ENCODE peak calls at places on chromosomes 5 and 9, in five cellular contexts. Y is astrocyte, S is cardiac fibroblast, H is lower leg skin, K is astrocyte of the spinal cord. B is an unnamed sample.

GRCh38 chr9:71763752-71764332 is 4.5 kb downstream of the CEMIP2 start:
- DNase-seq in Y (peak), S (peak), H (no peak), K (peak), B (peak)

GRCh38 chr9:5557606-5558587 is 47.6 kb downstream of the PDCD1LG2 start:
- DNase-seq in Y (peak), S (peak), H (no peak), K (peak), B (peak)

GRCh38 chr5:22044229-22044628 is 808.9 kb downstream of the CDH12 start:
- DNase-seq in Y (no peak), S (no peak), H (no peak), K (no peak), B (no peak)

GRCh38 chr5:72511371-72512178 is 4.4 kb upstream of the ZNF366 start:
- DNase-seq in Y (peak), S (peak), H (no peak), K (peak), B (no peak)

GRCh38 chr9:23766613-23767012 is 59.4 kb downstream of the ELAVL2 start:
- DNase-seq in Y (no peak), S (no peak), H (no peak), K (no peak), B (no peak)

GRCh38 chr5:146185161-146185560 is 2.7 kb upstream of the LARS1 start:
- DNase-seq in Y (no peak), S (peak), H (no peak), K (no peak), B (no peak)

GRCh38 chr5:179509239-179509638 is 41.1 kb upstream of the RUFY1 start:
- DNase-seq in Y (no peak), S (no peak), H (no peak), K (no peak), B (no peak)

GRCh38 chr9:124562328-124562727 is 55.1 kb upstream of the NR5A1 start:
- DNase-seq in Y (no peak), S (no peak), H (no peak), K (no peak), B (no peak)

GRCh38 chr5:442335-443238 is at the start of gene EXOC3:
- DNase-seq in Y (peak), S (peak), H (peak), K (peak), B (peak)

GRCh38 chr5:80151890-80152289 is 104.0 kb downstream of the SERINC5 start:
- DNase-seq in Y (no peak), S (no peak), H (no peak), K (no peak), B (no peak)

GRCh38 chr9:79569814-79570448 is 1.8 kb upstream of the TLE4 start:
- DNase-seq in Y (no peak), S (no peak), H (no peak), K (no peak), B (no peak)

GRCh38 chr9:91253488-91253887 is 108.2 kb downstream of the AUH start:
- DNase-seq in Y (no peak), S (no peak), H (no peak), K (no peak), B (no peak)

GRCh38 chr5:28400076-28400475 is 1361.7 kb upstream of the CDH9 start:
- DNase-seq in Y (peak), S (no peak), H (no peak), K (no peak), B (no peak)

GRCh38 chr9:35791321-35791921 is at the start of gene NPR2:
- DNase-seq in Y (no peak), S (peak), H (peak), K (no peak), B (peak)

GRCh38 chr5:142082182-142082781 is 26.3 kb upstream of the NDFIP1 start:
- DNase-seq in Y (no peak), S (no peak), H (peak), K (no peak), B (no peak)

GRCh38 chr9:111715471-111715870 is 54.1 kb downstream of the GNG10 start:
- DNase-seq in Y (peak), S (no peak), H (no peak), K (peak), B (no peak)

GRCh38 chr9:111719541-111719940 is 58.1 kb downstream of the GNG10 start:
- DNase-seq in Y (no peak), S (no peak), H (no peak), K (no peak), B (no peak)

GRCh38 chr9:111720170-111720569 is 58.8 kb downstream of the GNG10 start:
- DNase-seq in Y (no peak), S (no peak), H (no peak), K (no peak), B (peak)
- TF ChIP-seq CTCF in Y (no peak), S (no peak), H (no peak), K (no peak), B (peak)

DNA sequence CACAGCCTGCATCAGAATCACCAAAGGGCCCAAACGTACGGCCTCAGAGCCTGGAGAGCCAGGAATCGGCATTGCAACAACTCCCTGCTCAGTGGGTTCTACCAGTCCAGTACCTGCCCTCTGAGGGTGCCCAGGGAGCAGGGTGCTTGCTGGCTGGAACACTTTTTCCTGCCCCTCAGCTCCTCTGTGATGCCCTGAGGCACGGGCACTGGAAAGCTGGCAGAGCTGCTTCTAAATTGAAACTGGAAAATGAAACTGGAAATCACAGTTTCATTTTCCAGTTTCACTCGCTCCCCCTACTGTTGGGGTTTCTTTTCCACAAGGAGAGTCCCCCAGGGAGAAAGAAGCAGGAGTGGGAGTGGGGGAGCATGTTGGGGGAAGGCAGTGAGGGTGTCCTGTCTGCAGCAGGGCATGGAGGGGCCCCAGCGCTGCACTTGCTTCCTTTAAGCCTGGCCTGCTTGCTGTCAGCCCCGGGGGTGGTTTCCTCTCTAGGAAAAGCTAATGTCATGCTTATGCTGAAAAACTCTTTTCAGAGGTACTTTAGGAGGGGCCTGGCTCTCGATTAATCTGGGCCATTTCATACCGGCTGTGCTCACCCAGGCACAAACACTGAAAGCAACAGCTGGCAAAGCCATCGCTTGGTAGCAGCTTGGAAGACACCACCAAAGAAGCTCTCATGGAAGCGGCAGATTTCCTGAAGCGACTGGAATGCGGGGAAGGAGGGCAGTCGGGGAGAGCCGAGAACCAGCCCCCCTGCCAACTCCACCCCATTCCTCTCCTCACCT is 26.2 kb downstream of the IRF1 start:
- DNase-seq in Y (no peak), S (no peak), H (no peak), K (no peak), B (no peak)
- H3K4me3 ChIP-seq in Y (no peak), S (no peak), H (no peak), K (no peak), B (no peak)

GRCh38 chr9:114503009-114503408 is 2.3 kb downstream of the WHRN start:
- DNase-seq in Y (no peak), S (no peak), H (no peak), K (no peak), B (no peak)

GRCh38 chr9:114505187-114506081 is at the start of gene WHRN:
- DNase-seq in Y (peak), S (peak), H (peak), K (peak), B (peak)

GRCh38 chr9:114506082-114506390 is 763 bp upstream of the WHRN start:
- DNase-seq in Y (no peak), S (no peak), H (no peak), K (no peak), B (no peak)

GRCh38 chr9:114503522-114504340 is 1.5 kb downstream of the WHRN start:
- DNase-seq in Y (no peak), S (no peak), H (no peak), K (no peak), B (no peak)

GRCh38 chr9:114504341-114505186 is 709 bp downstream of the WHRN start:
- DNase-seq in Y (peak), S (no peak), H (peak), K (peak), B (peak)
- TF ChIP-seq CTCF in Y (peak), S (peak), H (no peak), K (peak), B (peak)

GRCh38 chr9:129497837-129498450 is 123.0 kb downstream of the C9orf50 start:
- DNase-seq in Y (no peak), S (no peak), H (no peak), K (no peak), B (no peak)
- H3K4me3 ChIP-seq in Y (peak), S (peak), H (no peak), K (peak), B (peak)

DNA sequence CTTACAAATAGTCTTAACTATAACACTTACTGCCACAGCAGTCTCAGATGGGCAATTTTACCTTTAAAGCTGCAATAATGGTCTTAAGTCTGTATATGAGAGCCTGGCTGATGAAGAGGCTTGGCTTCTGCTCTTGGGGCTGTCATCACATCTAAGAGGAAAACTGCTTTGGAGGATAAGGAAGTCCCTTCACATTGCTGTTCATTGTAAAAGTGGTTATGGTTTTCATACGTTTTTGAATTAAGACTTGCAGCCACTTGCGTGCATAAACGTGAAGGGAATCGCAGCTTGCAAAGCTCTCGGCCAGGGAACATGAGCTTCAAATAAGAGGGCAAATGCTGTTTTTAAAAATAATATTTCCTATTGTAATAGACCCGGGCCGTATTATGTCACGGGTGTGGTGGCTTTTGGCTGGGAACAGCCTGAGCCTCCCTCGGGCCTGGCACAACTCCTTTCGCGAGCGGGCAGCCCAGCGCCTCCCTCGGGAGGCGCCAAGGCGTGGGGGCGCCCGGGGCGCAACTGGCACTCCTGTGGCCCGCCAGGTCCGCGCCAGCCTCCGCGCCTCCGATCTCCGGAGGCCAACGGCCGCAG is 587 bp upstream of the ARHGEF28 start:
- DNase-seq in Y (no peak), S (peak), H (no peak), K (peak), B (peak)
- TF ChIP-seq CTCF in Y (no peak), S (no peak), H (no peak), K (no peak), B (no peak)

GRCh38 chr9:121318631-121319393 is 50.9 kb downstream of the GSN start:
- DNase-seq in Y (no peak), S (no peak), H (peak), K (no peak), B (no peak)
- H3K4me3 ChIP-seq in Y (no peak), S (no peak), H (no peak), K (no peak), B (no peak)

GRCh38 chr5:148785223-148785622 is 41.2 kb upstream of the ADRB2 start:
- DNase-seq in Y (no peak), S (no peak), H (no peak), K (no peak), B (no peak)
- TF ChIP-seq CTCF in Y (no peak), S (no peak), H (no peak), K (no peak), B (no peak)

GRCh38 chr9:21766096-21766495 is 36.3 kb upstream of the MTAP start:
- DNase-seq in Y (no peak), S (no peak), H (no peak), K (no peak), B (no peak)

GRCh38 chr9:21770877-21771560 is 31.4 kb upstream of the MTAP start:
- DNase-seq in Y (peak), S (peak), H (no peak), K (peak), B (peak)
- H3K4me3 ChIP-seq in Y (no peak), S (no peak), H (no peak), K (no peak), B (no peak)

B was measured in fibroblast of pulmonary artery.